ENCODE peak calls at places on chromosome 4, in four cellular contexts. V is WTC11, B is HepG2, E is K562. L is an unnamed sample.

GRCh38 chr4:114659386-114660008 is 60.9 kb downstream of the UGT8 start:
- DNase-seq in V (peak), B (peak), E (peak), L (peak)

GRCh38 chr4:72888331-72888730 is 181.2 kb downstream of the COX18 start:
- DNase-seq in V (no peak), B (no peak), E (no peak), L (no peak)

GRCh38 chr4:8391972-8392371 is 48.6 kb downstream of the ACOX3 start:
- DNase-seq in V (no peak), B (no peak), E (no peak), L (no peak)

GRCh38 chr4:185304944-185305690 is 90.6 kb downstream of the LRP2BP start:
- DNase-seq in V (peak), B (peak), E (peak), L (peak)

GRCh38 chr4:138540056-138540800 is 298.1 kb upstream of the SLC7A11 start:
- DNase-seq in V (no peak), B (no peak), E (no peak), L (no peak)

GRCh38 chr4:73723945-73724344 is 16.4 kb upstream of the CXCL8 start:
- DNase-seq in V (no peak), B (no peak), E (no peak), L (no peak)

GRCh38 chr4:99221980-99222379 is 2.9 kb upstream of the ADH6 start:
- DNase-seq in V (no peak), B (peak), E (no peak), L (no peak)

GRCh38 chr4:103405415-103405814 is 207.3 kb upstream of the CENPE start:
- DNase-seq in V (no peak), B (no peak), E (no peak), L (no peak)

GRCh38 chr4:102356562-102357202 is 11.4 kb upstream of the SLC39A8 start:
- DNase-seq in V (no peak), B (peak), E (no peak), L (no peak)

GRCh38 chr4:1091561-1091995 is 21.8 kb downstream of the RNF212 start:
- DNase-seq in V (no peak), B (no peak), E (no peak), L (no peak)

GRCh38 chr4:31094474-31094873 is 374.3 kb downstream of the PCDH7 start:
- DNase-seq in V (no peak), B (no peak), E (no peak), L (peak)
- TF ChIP-seq FOXJ3 in V (no peak), B (no peak), E (no peak), L (no peak)

GRCh38 chr4:119730644-119730995 is 102.0 kb upstream of the PDE5A start:
- DNase-seq in V (no peak), B (no peak), E (no peak), L (no peak)
- TF ChIP-seq FOXJ3 in V (no peak), B (no peak), E (no peak), L (no peak)

GRCh38 chr4:2125831-2126230 is 66.7 kb downstream of the NAT8L start:
- DNase-seq in V (no peak), B (no peak), E (no peak), L (no peak)

GRCh38 chr4:2132438-2132837 is 73.3 kb downstream of the NAT8L start:
- DNase-seq in V (no peak), B (no peak), E (peak), L (no peak)

GRCh38 chr4:2125023-2125422 is 65.9 kb downstream of the NAT8L start:
- DNase-seq in V (no peak), B (no peak), E (no peak), L (no peak)

GRCh38 chr4:2126309-2127043 is 67.3 kb downstream of the NAT8L start:
- DNase-seq in V (no peak), B (no peak), E (no peak), L (no peak)

GRCh38 chr4:2127609-2128300 is 68.6 kb downstream of the NAT8L start:
- DNase-seq in V (no peak), B (no peak), E (no peak), L (no peak)
- TF ChIP-seq FOXJ3 in V (no peak), B (no peak), E (no peak), L (no peak)

DNA sequence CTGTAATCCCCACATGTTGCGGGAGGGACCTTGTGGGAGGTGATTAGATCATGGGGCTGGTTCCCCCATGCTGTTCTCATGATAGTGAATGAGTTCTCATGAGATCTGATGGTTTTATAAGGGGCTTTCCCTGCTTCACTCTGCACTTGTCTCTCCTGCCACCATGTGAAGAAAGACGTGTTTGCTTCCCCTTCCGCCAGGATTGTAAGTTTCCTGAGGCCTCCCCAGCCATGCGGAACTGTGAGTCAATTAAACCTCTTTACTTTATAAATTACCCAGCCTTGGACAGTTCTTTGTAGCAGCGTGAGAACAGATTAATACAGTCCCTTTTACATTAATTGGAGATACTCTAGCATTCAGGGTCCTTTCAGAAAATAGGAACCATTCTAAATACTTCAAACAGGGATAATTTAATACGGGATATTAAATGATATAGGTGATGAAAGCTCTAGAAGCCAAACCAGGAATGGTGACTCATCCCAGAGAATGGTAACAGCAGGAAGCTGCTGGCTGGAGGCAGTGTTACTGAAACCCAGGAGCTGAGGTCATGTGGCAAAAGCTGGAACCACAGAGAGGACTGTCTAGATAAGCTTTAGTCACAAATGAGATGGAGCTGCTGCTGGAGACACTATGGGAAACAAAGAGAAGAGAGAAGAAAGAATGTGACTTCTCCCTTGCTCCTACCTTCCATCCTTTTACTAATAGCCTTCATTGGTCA is 57.3 kb downstream of the GSTCD start:
- DNase-seq in V (no peak), B (peak), E (peak), L (no peak)
- TF ChIP-seq FOXJ3 in V (no peak), B (no peak), E (no peak), L (no peak)

GRCh38 chr4:91064157-91064853 is 937.1 kb downstream of the CCSER1 start:
- DNase-seq in V (no peak), B (peak), E (no peak), L (peak)
- TF ChIP-seq FOXJ3 in V (no peak), B (no peak), E (no peak), L (peak)